ENCODE peak calls at places on chromosomes 1 and 21, in six cellular contexts. One of them, this sample, is unnamed. For H3K27me3 and H3K36me3, the result is how much of the 10 kb centered on the place peaks cover.

GRCh38 chr1:61515096-61515495 is 209.8 kb downstream of the TM2D1 start:
- DNase-seq in gastrocnemius medialis: no peak
- DNase-seq in HCT116: no peak
- DNase-seq in uterus: no peak
- DNase-seq in transverse colon: no peak
- DNase-seq in IMR-90: no peak
- DNase-seq in this sample: no peak

GRCh38 chr1:109610609-109611307 is 8.7 kb downstream of the GNAT2 start:
- DNase-seq in gastrocnemius medialis: no peak
- DNase-seq in HCT116: no peak
- DNase-seq in uterus: no peak
- DNase-seq in transverse colon: no peak
- DNase-seq in IMR-90: peak
- DNase-seq in this sample: no peak

GRCh38 chr1:66535853-66536252 is 1.9 kb downstream of the SGIP1 start:
- DNase-seq in gastrocnemius medialis: no peak
- DNase-seq in HCT116: no peak
- DNase-seq in uterus: no peak
- DNase-seq in transverse colon: no peak
- DNase-seq in IMR-90: no peak
- DNase-seq in this sample: no peak

GRCh38 chr1:1782399-1783221 is 4.3 kb upstream of the NADK start:
- DNase-seq in gastrocnemius medialis: peak
- DNase-seq in HCT116: no peak
- DNase-seq in uterus: peak
- DNase-seq in transverse colon: peak
- DNase-seq in IMR-90: peak
- DNase-seq in this sample: peak

GRCh38 chr1:16072616-16073484 is 601 bp downstream of the FAM131C start:
- DNase-seq in gastrocnemius medialis: no peak
- DNase-seq in HCT116: no peak
- DNase-seq in uterus: no peak
- DNase-seq in transverse colon: no peak
- DNase-seq in IMR-90: no peak
- DNase-seq in this sample: no peak

GRCh38 chr1:3869751-3870301 is 12.6 kb downstream of the DFFB start:
- DNase-seq in gastrocnemius medialis: no peak
- DNase-seq in HCT116: no peak
- DNase-seq in uterus: no peak
- DNase-seq in transverse colon: no peak
- DNase-seq in IMR-90: no peak
- DNase-seq in this sample: no peak

GRCh38 chr1:182703539-182703938 is 19.2 kb upstream of the RGS8 start:
- DNase-seq in gastrocnemius medialis: no peak
- DNase-seq in HCT116: no peak
- DNase-seq in uterus: no peak
- DNase-seq in transverse colon: no peak
- DNase-seq in IMR-90: no peak
- DNase-seq in this sample: no peak

GRCh38 chr1:111481387-111482221 is 7.8 kb downstream of the C1orf162 start:
- DNase-seq in gastrocnemius medialis: peak
- DNase-seq in HCT116: peak
- DNase-seq in uterus: peak
- DNase-seq in transverse colon: peak
- DNase-seq in IMR-90: peak
- DNase-seq in this sample: peak

GRCh38 chr1:205240118-205240517 is 12.4 kb downstream of the TMCC2 start:
- DNase-seq in gastrocnemius medialis: peak
- DNase-seq in HCT116: no peak
- DNase-seq in uterus: no peak
- DNase-seq in transverse colon: no peak
- DNase-seq in IMR-90: no peak
- DNase-seq in this sample: no peak

GRCh38 chr1:184368354-184368753 is 18.5 kb upstream of the C1orf21 start:
- DNase-seq in gastrocnemius medialis: no peak
- DNase-seq in HCT116: no peak
- DNase-seq in uterus: no peak
- DNase-seq in transverse colon: no peak
- DNase-seq in IMR-90: no peak
- DNase-seq in this sample: no peak

GRCh38 chr1:88462481-88463261 is 221.4 kb upstream of the PKN2 start:
- DNase-seq in gastrocnemius medialis: no peak
- DNase-seq in HCT116: no peak
- DNase-seq in uterus: no peak
- DNase-seq in transverse colon: no peak
- DNase-seq in IMR-90: peak
- DNase-seq in this sample: peak

GRCh38 chr1:206470692-206471414 is 577 bp downstream of the IKBKE start:
- DNase-seq in gastrocnemius medialis: no peak
- DNase-seq in HCT116: no peak
- DNase-seq in uterus: no peak
- DNase-seq in transverse colon: peak
- DNase-seq in IMR-90: peak
- DNase-seq in this sample: no peak

GRCh38 chr1:221392453-221392852 is 349.4 kb downstream of the DUSP10 start:
- DNase-seq in gastrocnemius medialis: peak
- DNase-seq in HCT116: no peak
- DNase-seq in uterus: no peak
- DNase-seq in transverse colon: peak
- DNase-seq in IMR-90: peak
- DNase-seq in this sample: no peak

GRCh38 chr1:112818990-112819689 is 104.0 kb upstream of the PPM1J start:
- DNase-seq in gastrocnemius medialis: no peak
- DNase-seq in HCT116: no peak
- DNase-seq in uterus: no peak
- DNase-seq in transverse colon: no peak
- DNase-seq in IMR-90: peak
- DNase-seq in this sample: peak

GRCh38 chr1:180230791-180231505 is 884 bp downstream of the LHX4 start:
- DNase-seq in gastrocnemius medialis: no peak
- DNase-seq in HCT116: no peak
- DNase-seq in uterus: no peak
- DNase-seq in transverse colon: no peak
- DNase-seq in IMR-90: peak
- DNase-seq in this sample: no peak

GRCh38 chr1:6460349-6461236 is 5.4 kb downstream of the TNFRSF25 start:
- DNase-seq in gastrocnemius medialis: no peak
- DNase-seq in HCT116: no peak
- DNase-seq in uterus: no peak
- DNase-seq in transverse colon: no peak
- DNase-seq in IMR-90: no peak
- DNase-seq in this sample: no peak

GRCh38 chr1:36178479-36179219 is 22.7 kb downstream of the MAP7D1 start:
- DNase-seq in gastrocnemius medialis: no peak
- DNase-seq in HCT116: no peak
- DNase-seq in uterus: no peak
- DNase-seq in transverse colon: peak
- DNase-seq in IMR-90: no peak
- DNase-seq in this sample: no peak

GRCh38 chr1:193115629-193116227 is 6.1 kb upstream of the CDC73 start:
- DNase-seq in gastrocnemius medialis: peak
- DNase-seq in HCT116: peak
- DNase-seq in uterus: peak
- DNase-seq in transverse colon: no peak
- DNase-seq in IMR-90: peak
- DNase-seq in this sample: no peak

GRCh38 chr1:245609354-245609753 is 454.6 kb downstream of the KIF26B start:
- DNase-seq in gastrocnemius medialis: no peak
- DNase-seq in HCT116: no peak
- DNase-seq in uterus: no peak
- DNase-seq in transverse colon: no peak
- DNase-seq in IMR-90: no peak
- DNase-seq in this sample: no peak

GRCh38 chr21:46062471-46063211 is 35.3 kb upstream of the COL6A2 start:
- DNase-seq in gastrocnemius medialis: no peak
- DNase-seq in HCT116: no peak
- DNase-seq in uterus: no peak
- DNase-seq in transverse colon: no peak
- DNase-seq in IMR-90: no peak
- DNase-seq in this sample: no peak

GRCh38 chr1:53339736-53340385 is 12.0 kb upstream of the LRP8 start:
- DNase-seq in gastrocnemius medialis: no peak
- DNase-seq in HCT116: no peak
- DNase-seq in uterus: no peak
- DNase-seq in transverse colon: no peak
- DNase-seq in IMR-90: no peak
- DNase-seq in this sample: no peak
- H3K27me3 ChIP-seq in gastrocnemius medialis: under half
- H3K27me3 ChIP-seq in HCT116: under half
- H3K27me3 ChIP-seq in uterus: under half
- H3K27me3 ChIP-seq in transverse colon: under half
- H3K27me3 ChIP-seq in IMR-90: under half
- H3K27me3 ChIP-seq in this sample: under half

DNA sequence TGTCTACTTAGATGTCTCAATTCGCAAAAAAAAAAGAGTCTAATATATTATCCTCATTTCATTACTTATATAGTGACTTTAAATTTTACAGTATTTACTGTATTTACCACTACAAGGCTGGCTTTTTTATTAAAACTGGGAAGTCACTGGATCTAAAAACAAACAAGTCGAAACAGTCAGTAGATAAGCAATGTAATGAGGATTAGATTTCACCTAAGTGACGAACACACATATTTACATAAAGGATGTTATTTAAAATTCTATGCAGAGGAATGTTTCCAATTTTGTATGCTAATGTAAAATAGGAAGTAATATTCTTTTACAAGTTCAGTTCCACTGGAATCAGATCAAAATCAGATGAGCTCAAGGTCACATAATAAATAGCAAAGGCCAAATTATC is 28.3 kb downstream of the TTC13 start:
- DNase-seq in gastrocnemius medialis: no peak
- DNase-seq in HCT116: no peak
- DNase-seq in uterus: no peak
- DNase-seq in transverse colon: no peak
- DNase-seq in IMR-90: no peak
- DNase-seq in this sample: no peak
- TF ChIP-seq POLR2A in gastrocnemius medialis: no peak
- TF ChIP-seq POLR2A in HCT116: no peak
- TF ChIP-seq POLR2A in uterus: no peak
- TF ChIP-seq POLR2A in transverse colon: no peak
- TF ChIP-seq POLR2A in IMR-90: no peak
- TF ChIP-seq POLR2A in this sample: no peak

GRCh38 chr1:214648776-214649175 is 45.8 kb downstream of the CENPF start:
- DNase-seq in gastrocnemius medialis: no peak
- DNase-seq in HCT116: no peak
- DNase-seq in uterus: no peak
- DNase-seq in transverse colon: no peak
- DNase-seq in IMR-90: no peak
- DNase-seq in this sample: no peak
- H3K36me3 ChIP-seq in gastrocnemius medialis: under half
- H3K36me3 ChIP-seq in HCT116: under half
- H3K36me3 ChIP-seq in uterus: under half
- H3K36me3 ChIP-seq in transverse colon: under half
- H3K36me3 ChIP-seq in IMR-90: under half
- H3K36me3 ChIP-seq in this sample: under half

DNA sequence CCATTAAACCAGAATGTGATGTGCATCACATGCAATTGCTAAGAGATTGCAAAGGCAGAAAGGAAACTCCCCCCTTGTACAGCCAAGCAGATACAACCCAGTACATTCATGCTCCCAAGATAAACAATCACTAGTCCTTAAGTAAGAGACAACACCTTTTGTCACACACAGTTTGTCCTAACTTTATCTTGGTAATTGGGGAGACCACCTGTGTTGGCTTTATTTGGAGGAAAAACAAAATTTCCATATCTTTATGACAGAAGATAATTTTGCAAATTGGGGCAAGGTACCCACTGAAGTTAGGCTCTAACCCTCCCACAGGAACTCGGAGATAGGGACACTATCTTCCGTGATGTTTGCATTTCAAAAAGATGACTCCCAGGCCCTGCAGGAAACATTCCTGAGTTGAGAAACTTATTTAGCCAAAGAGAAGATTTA is 175.0 kb upstream of the TNR start:
- DNase-seq in gastrocnemius medialis: no peak
- DNase-seq in HCT116: no peak
- DNase-seq in uterus: no peak
- DNase-seq in transverse colon: no peak
- DNase-seq in IMR-90: peak
- DNase-seq in this sample: no peak
- H3K27me3 ChIP-seq in gastrocnemius medialis: under half
- H3K27me3 ChIP-seq in HCT116: under half
- H3K27me3 ChIP-seq in uterus: under half
- H3K27me3 ChIP-seq in transverse colon: under half
- H3K27me3 ChIP-seq in IMR-90: under half
- H3K27me3 ChIP-seq in this sample: under half

DNA sequence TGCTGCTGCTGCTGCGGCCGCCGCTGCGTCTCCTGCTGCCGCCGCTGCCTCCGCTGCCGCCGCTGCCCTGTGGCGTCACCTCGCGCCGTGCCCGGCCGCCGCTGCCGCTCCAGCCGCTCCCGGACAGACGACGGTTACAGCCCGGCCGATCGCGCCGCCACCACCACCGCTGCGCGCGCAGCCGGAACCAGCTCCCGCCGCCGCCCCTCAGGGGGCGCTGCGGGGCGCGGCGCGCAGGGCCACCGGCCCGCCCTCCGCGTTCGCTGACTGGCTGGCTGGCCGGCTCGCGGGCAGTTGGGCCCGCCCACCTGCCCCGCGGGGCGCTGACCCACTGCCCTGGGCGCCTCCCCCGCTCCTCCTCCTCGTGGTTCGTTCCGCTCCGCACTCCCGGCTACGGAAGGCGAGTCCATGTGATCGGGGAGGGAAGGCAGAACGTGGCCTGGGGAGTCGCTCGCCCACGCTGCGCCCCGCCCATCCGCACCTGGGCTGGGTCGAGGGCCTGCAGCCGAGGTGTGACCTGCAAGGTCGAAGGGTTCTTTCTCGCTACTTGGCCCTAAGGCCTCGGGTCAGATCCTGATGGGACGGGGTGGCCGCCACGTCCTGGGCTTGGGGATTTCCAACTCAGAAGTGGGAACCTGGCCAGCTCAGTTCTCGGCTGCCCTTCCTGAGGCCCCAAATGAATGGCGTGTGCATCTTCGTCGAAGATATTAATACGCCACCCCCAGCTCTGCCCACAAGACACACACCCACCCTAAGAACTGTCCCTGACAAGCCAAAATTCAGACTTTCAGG is at the start of gene PTP4A2:
- DNase-seq in gastrocnemius medialis: peak
- DNase-seq in HCT116: peak
- DNase-seq in uterus: peak
- DNase-seq in transverse colon: peak
- DNase-seq in IMR-90: peak
- DNase-seq in this sample: peak
- TF ChIP-seq POLR2A in gastrocnemius medialis: peak
- TF ChIP-seq POLR2A in HCT116: peak
- TF ChIP-seq POLR2A in uterus: peak
- TF ChIP-seq POLR2A in transverse colon: peak
- TF ChIP-seq POLR2A in IMR-90: peak
- TF ChIP-seq POLR2A in this sample: peak

GRCh38 chr1:44651069-44651468 is 23.2 kb downstream of the TMEM53 start:
- DNase-seq in gastrocnemius medialis: no peak
- DNase-seq in HCT116: no peak
- DNase-seq in uterus: no peak
- DNase-seq in transverse colon: no peak
- DNase-seq in IMR-90: no peak
- DNase-seq in this sample: no peak
- H3K36me3 ChIP-seq in gastrocnemius medialis: under half
- H3K36me3 ChIP-seq in HCT116: under half
- H3K36me3 ChIP-seq in uterus: under half
- H3K36me3 ChIP-seq in transverse colon: under half
- H3K36me3 ChIP-seq in IMR-90: under half
- H3K36me3 ChIP-seq in this sample: half or more

This sample was measured in heart left ventricle.